ENCODE peak calls at places on chromosome 17, in nine cellular contexts. E, T, P, H, W, V, L, R and C are unnamed samples.

GRCh38 chr17:51524524-51524923 is 264.2 kb downstream of the UTP18 start:
- DNase-seq in H (no peak), V (no peak), R (no peak), L (no peak), E (no peak), P (no peak), T (no peak), W (no peak), C (no peak)

GRCh38 chr17:38667099-38667786 is 7.5 kb downstream of the EPOP start:
- DNase-seq in L (peak; percentile 74), R (no peak), H (peak; percentile 71), V (peak; percentile 92), P (peak; percentile 44), E (no peak), T (peak; percentile 71), W (peak; percentile 20), C (peak; percentile 73)

GRCh38 chr17:62179525-62180161 is 114.6 kb upstream of the MED13 start:
- DNase-seq in H (peak; percentile 90), V (peak; percentile 98), E (no peak), L (peak; percentile 95), R (no peak), W (peak; percentile 10), P (no peak), T (no peak), C (no peak)

GRCh38 chr17:62101090-62101489 is 36.0 kb upstream of the MED13 start:
- DNase-seq in L (no peak), H (no peak), V (no peak), R (no peak), E (no peak), W (no peak), P (no peak), T (no peak), C (no peak)

GRCh38 chr17:68035523-68036303 is at the start of gene KPNA2:
- DNase-seq in P (peak; percentile 85), V (peak; percentile 99), L (peak; percentile 99), R (peak; percentile 83), H (peak; percentile 98), E (peak; percentile 82), W (peak; percentile 95), T (peak; percentile 96), C (peak; percentile 92)

GRCh38 chr17:64213995-64214507 is 49.0 kb downstream of the TEX2 start:
- DNase-seq in H (no peak), L (no peak), T (no peak), E (no peak), V (no peak), P (no peak), R (no peak), W (no peak), C (no peak)

GRCh38 chr17:35568561-35568960 is 7.9 kb upstream of the SLFN14 start:
- DNase-seq in R (peak; percentile 6), H (peak; percentile 74), P (peak; percentile 33), T (no peak), V (no peak), W (no peak), E (no peak), L (peak; percentile 52), C (no peak)

GRCh38 chr17:72529386-72529785 is 408.6 kb downstream of the SOX9 start:
- DNase-seq in V (no peak), P (no peak), H (no peak), E (no peak), R (no peak), W (no peak), T (no peak), L (no peak), C (no peak)

GRCh38 chr17:50169881-50170459 is 4.2 kb downstream of the SGCA start:
- DNase-seq in W (no peak), H (no peak), E (no peak), R (no peak), T (peak; percentile 53), V (no peak), P (no peak), L (no peak), C (no peak)

GRCh38 chr17:75105269-75106080 is 4.3 kb upstream of the ARMC7 start:
- DNase-seq in T (no peak), L (peak; percentile 87), H (peak; percentile 63), W (no peak), P (no peak), V (peak; percentile 77), E (no peak), R (no peak), C (no peak)

GRCh38 chr17:77700165-77700881 is 258.2 kb upstream of the TNRC6C start:
- DNase-seq in V (no peak), W (no peak), P (no peak), L (no peak), T (no peak), E (no peak), R (no peak), H (no peak), C (no peak)

GRCh38 chr17:68396795-68397536 is 60.3 kb downstream of the WIPI1 start:
- DNase-seq in T (no peak), P (no peak), R (no peak), L (no peak), H (no peak), W (no peak), E (no peak), V (no peak), C (no peak)

GRCh38 chr17:73533127-73533526 is 111.1 kb downstream of the SDK2 start:
- DNase-seq in P (no peak), V (no peak), R (no peak), W (no peak), E (peak; percentile 8), L (no peak), T (no peak), H (no peak), C (peak; percentile 36)

GRCh38 chr17:58313815-58314705 is 14.5 kb downstream of the TSPOAP1 start:
- DNase-seq in V (no peak), L (no peak), E (no peak), H (no peak), T (no peak), P (no peak), W (no peak), R (no peak), C (no peak)

GRCh38 chr17:7224110-7224509 is 4.4 kb downstream of the ACADVL start:
- DNase-seq in P (no peak), R (no peak), H (no peak), E (no peak), T (peak; percentile 78), W (no peak), V (no peak), L (no peak), C (no peak)

GRCh38 chr17:29243792-29244191 is 2.9 kb upstream of the CRYBA1 start:
- DNase-seq in V (no peak), E (no peak), L (peak; percentile 39), H (no peak), T (no peak), P (no peak), R (no peak), W (no peak), C (no peak)

GRCh38 chr17:8152112-8152775 is at the start of gene PER1:
- DNase-seq in W (peak; percentile 71), T (peak; percentile 98), R (peak; percentile 64), H (peak; percentile 99), E (peak; percentile 54), L (peak; percentile 88), V (peak; percentile 92), P (peak; percentile 87), C (peak; percentile 90)

GRCh38 chr17:5583426-5584382 is 605 bp downstream of the NLRP1 start:
- DNase-seq in L (no peak), T (no peak), E (no peak), R (no peak), H (no peak), V (no peak), P (no peak), W (no peak), C (no peak)

GRCh38 chr17:62950067-62950466 is 16.0 kb upstream of the TANC2 start:
- DNase-seq in P (no peak), R (no peak), T (no peak), L (peak; percentile 92), V (peak; percentile 32), W (no peak), E (no peak), H (peak; percentile 69), C (no peak)

GRCh38 chr17:61454095-61454931 is 2.1 kb downstream of the TBX4 start:
- DNase-seq in E (no peak), P (no peak), W (no peak), T (no peak), H (no peak), L (no peak), V (no peak), R (no peak), C (no peak)

GRCh38 chr17:1002771-1003555 is 6.0 kb downstream of the TIMM22 start:
- DNase-seq in W (no peak), T (no peak), P (no peak), H (no peak), V (no peak), E (no peak), L (no peak), R (no peak), C (peak; percentile 50)